ENCODE peak calls at places on chromosomes 13 and 19, in four cellular contexts. One of them, this sample, is unnamed. For H3K27me3, the result is how much of the 10 kb centered on the place peaks cover.

GRCh38 chr19:32189956-32190706 is 155.3 kb upstream of the ZNF507 start:
- DNase-seq in uterus: no peak
- DNase-seq in endothelial cell of umbilical vein: no peak
- DNase-seq in AG04450: no peak
- DNase-seq in this sample: no peak

GRCh38 chr13:27130223-27131015 is 41.2 kb downstream of the USP12 start:
- DNase-seq in uterus: no peak
- DNase-seq in endothelial cell of umbilical vein: no peak
- DNase-seq in AG04450: no peak
- DNase-seq in this sample: peak

GRCh38 chr13:97327521-97328221 is 105.5 kb downstream of the MBNL2 start:
- DNase-seq in uterus: no peak
- DNase-seq in endothelial cell of umbilical vein: peak
- DNase-seq in AG04450: no peak
- DNase-seq in this sample: no peak

GRCh38 chr13:31947105-31947504 is 84.5 kb upstream of the FRY start:
- DNase-seq in uterus: no peak
- DNase-seq in endothelial cell of umbilical vein: no peak
- DNase-seq in AG04450: no peak
- DNase-seq in this sample: no peak

GRCh38 chr13:40179882-40180281 is 486.6 kb downstream of the FOXO1 start:
- DNase-seq in uterus: no peak
- DNase-seq in endothelial cell of umbilical vein: no peak
- DNase-seq in AG04450: no peak
- DNase-seq in this sample: no peak

GRCh38 chr13:67977081-67977480 is 746.9 kb upstream of the PCDH9 start:
- DNase-seq in uterus: no peak
- DNase-seq in endothelial cell of umbilical vein: no peak
- DNase-seq in AG04450: no peak
- DNase-seq in this sample: no peak

GRCh38 chr19:38015216-38015615 is 108.2 kb downstream of the SIPA1L3 start:
- DNase-seq in uterus: no peak
- DNase-seq in endothelial cell of umbilical vein: no peak
- DNase-seq in AG04450: no peak
- DNase-seq in this sample: peak

GRCh38 chr13:47679391-47679790 is 321.7 kb downstream of the SUCLA2 start:
- DNase-seq in uterus: no peak
- DNase-seq in endothelial cell of umbilical vein: no peak
- DNase-seq in AG04450: no peak
- DNase-seq in this sample: peak

GRCh38 chr19:24033962-24034342 is 53.0 kb upstream of the ZNF254 start:
- DNase-seq in uterus: peak
- DNase-seq in endothelial cell of umbilical vein: peak
- DNase-seq in AG04450: peak
- DNase-seq in this sample: peak

GRCh38 chr13:85995788-85996418 is 196.7 kb upstream of the SLITRK6 start:
- DNase-seq in uterus: no peak
- DNase-seq in endothelial cell of umbilical vein: no peak
- DNase-seq in AG04450: no peak
- DNase-seq in this sample: no peak

GRCh38 chr13:106867249-106867648 is 299.3 kb upstream of the ARGLU1 start:
- DNase-seq in uterus: no peak
- DNase-seq in endothelial cell of umbilical vein: peak
- DNase-seq in AG04450: no peak
- DNase-seq in this sample: no peak

GRCh38 chr13:47639716-47640447 is 361.2 kb downstream of the SUCLA2 start:
- DNase-seq in uterus: no peak
- DNase-seq in endothelial cell of umbilical vein: no peak
- DNase-seq in AG04450: no peak
- DNase-seq in this sample: no peak

GRCh38 chr19:43552616-43553015 is 19.6 kb downstream of the ZNF575 start:
- DNase-seq in uterus: no peak
- DNase-seq in endothelial cell of umbilical vein: no peak
- DNase-seq in AG04450: no peak
- DNase-seq in this sample: no peak

GRCh38 chr13:46756977-46757376 is 40.0 kb downstream of the ESD start:
- DNase-seq in uterus: no peak
- DNase-seq in endothelial cell of umbilical vein: no peak
- DNase-seq in AG04450: no peak
- DNase-seq in this sample: peak

GRCh38 chr13:114132419-114133121 is at the start of gene RASA3:
- DNase-seq in uterus: peak
- DNase-seq in endothelial cell of umbilical vein: peak
- DNase-seq in AG04450: no peak
- DNase-seq in this sample: peak

GRCh38 chr19:15292847-15293582 is 39.3 kb downstream of the BRD4 start:
- DNase-seq in uterus: no peak
- DNase-seq in endothelial cell of umbilical vein: peak
- DNase-seq in AG04450: no peak
- DNase-seq in this sample: no peak

GRCh38 chr19:1699998-1700732 is 47.8 kb upstream of the TCF3 start:
- DNase-seq in uterus: no peak
- DNase-seq in endothelial cell of umbilical vein: no peak
- DNase-seq in AG04450: no peak
- DNase-seq in this sample: no peak

GRCh38 chr19:58097783-58098681 is at the start of gene ZSCAN18:
- DNase-seq in uterus: peak
- DNase-seq in endothelial cell of umbilical vein: peak
- DNase-seq in AG04450: peak
- DNase-seq in this sample: peak

GRCh38 chr13:29763426-29764180 is 86.8 kb downstream of the UBL3 start:
- DNase-seq in uterus: no peak
- DNase-seq in endothelial cell of umbilical vein: no peak
- DNase-seq in AG04450: no peak
- DNase-seq in this sample: no peak

GRCh38 chr13:38733146-38733545 is 46.3 kb downstream of the FREM2 start:
- DNase-seq in uterus: no peak
- DNase-seq in endothelial cell of umbilical vein: no peak
- DNase-seq in AG04450: no peak
- DNase-seq in this sample: no peak

GRCh38 chr13:80083097-80083429 is 257.9 kb downstream of the SPRY2 start:
- DNase-seq in uterus: no peak
- DNase-seq in endothelial cell of umbilical vein: no peak
- DNase-seq in AG04450: no peak
- DNase-seq in this sample: no peak

GRCh38 chr19:43439183-43440063 is 24.7 kb downstream of the TEX101 start:
- DNase-seq in uterus: no peak
- DNase-seq in endothelial cell of umbilical vein: no peak
- DNase-seq in AG04450: no peak
- DNase-seq in this sample: peak

GRCh38 chr19:16649734-16650133 is 10.2 kb downstream of the SMIM7 start:
- DNase-seq in uterus: no peak
- DNase-seq in endothelial cell of umbilical vein: peak
- DNase-seq in AG04450: no peak
- DNase-seq in this sample: no peak

GRCh38 chr19:46428278-46429141 is at the start of gene PNMA8C:
- DNase-seq in uterus: peak
- DNase-seq in endothelial cell of umbilical vein: peak
- DNase-seq in AG04450: no peak
- DNase-seq in this sample: no peak

GRCh38 chr13:74153316-74153715 is 19.1 kb upstream of the KLF12 start:
- DNase-seq in uterus: no peak
- DNase-seq in endothelial cell of umbilical vein: no peak
- DNase-seq in AG04450: no peak
- DNase-seq in this sample: peak

GRCh38 chr13:46948338-46948737 is 51.5 kb upstream of the HTR2A start:
- DNase-seq in uterus: no peak
- DNase-seq in endothelial cell of umbilical vein: no peak
- DNase-seq in AG04450: no peak
- DNase-seq in this sample: peak

GRCh38 chr19:12695997-12696365 is 450 bp downstream of the FBXW9 start:
- DNase-seq in uterus: no peak
- DNase-seq in endothelial cell of umbilical vein: no peak
- DNase-seq in AG04450: no peak
- DNase-seq in this sample: no peak

GRCh38 chr13:92315265-92315664 is 911.3 kb upstream of the GPC6 start:
- DNase-seq in uterus: no peak
- DNase-seq in endothelial cell of umbilical vein: no peak
- DNase-seq in AG04450: no peak
- DNase-seq in this sample: no peak

GRCh38 chr13:64471916-64472315 is 2758.2 kb downstream of the PCDH9 start:
- DNase-seq in uterus: no peak
- DNase-seq in endothelial cell of umbilical vein: peak
- DNase-seq in AG04450: peak
- DNase-seq in this sample: peak

GRCh38 chr13:74452176-74452575 is 318.0 kb upstream of the KLF12 start:
- DNase-seq in uterus: no peak
- DNase-seq in endothelial cell of umbilical vein: no peak
- DNase-seq in AG04450: no peak
- DNase-seq in this sample: peak

GRCh38 chr13:96141032-96141431 is 51.1 kb downstream of the HS6ST3 start:
- DNase-seq in uterus: no peak
- DNase-seq in endothelial cell of umbilical vein: no peak
- DNase-seq in AG04450: no peak
- DNase-seq in this sample: peak

GRCh38 chr13:103528437-103528836 is 462.2 kb upstream of the SLC10A2 start:
- DNase-seq in uterus: no peak
- DNase-seq in endothelial cell of umbilical vein: no peak
- DNase-seq in AG04450: no peak
- DNase-seq in this sample: no peak

GRCh38 chr13:90382425-90382824 is 965.1 kb upstream of the MIR17HG start:
- DNase-seq in uterus: no peak
- DNase-seq in endothelial cell of umbilical vein: no peak
- DNase-seq in AG04450: no peak
- DNase-seq in this sample: no peak

GRCh38 chr19:34131100-34131499 is 41.2 kb upstream of the LSM14A start:
- DNase-seq in uterus: no peak
- DNase-seq in endothelial cell of umbilical vein: no peak
- DNase-seq in AG04450: no peak
- DNase-seq in this sample: no peak

GRCh38 chr19:48182434-48182833 is 12.0 kb downstream of the ZSWIM9 start:
- DNase-seq in uterus: no peak
- DNase-seq in endothelial cell of umbilical vein: no peak
- DNase-seq in AG04450: no peak
- DNase-seq in this sample: no peak
- TF ChIP-seq CTCF in uterus: no peak
- TF ChIP-seq CTCF in endothelial cell of umbilical vein: no peak
- TF ChIP-seq CTCF in AG04450: no peak
- TF ChIP-seq CTCF in this sample: no peak

DNA sequence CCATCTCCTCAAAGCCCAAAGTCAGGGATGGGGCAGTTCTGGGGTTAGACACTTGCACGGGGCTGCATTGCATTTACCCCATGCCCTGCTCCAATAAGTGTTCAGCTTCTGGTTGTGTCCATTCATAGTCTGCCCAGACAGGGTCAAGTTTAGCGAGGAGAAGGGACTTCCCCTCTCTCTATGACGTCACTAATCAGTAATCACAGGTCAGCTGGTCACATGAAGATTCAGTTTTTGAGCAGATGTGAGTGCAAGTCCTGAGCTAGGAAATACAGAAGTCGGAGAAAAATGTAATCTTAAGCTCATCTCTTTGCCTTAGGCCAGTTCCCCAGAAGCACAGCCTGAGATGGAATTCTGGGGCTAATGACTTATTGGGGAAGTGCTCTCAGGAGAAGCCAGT is 310.1 kb downstream of the TSHZ3 start:
- DNase-seq in uterus: no peak
- DNase-seq in endothelial cell of umbilical vein: no peak
- DNase-seq in AG04450: no peak
- DNase-seq in this sample: no peak
- H3K4me3 ChIP-seq in uterus: no peak
- H3K4me3 ChIP-seq in endothelial cell of umbilical vein: no peak
- H3K4me3 ChIP-seq in AG04450: no peak
- H3K4me3 ChIP-seq in this sample: no peak

GRCh38 chr19:588758-589692 is 656 bp upstream of the HCN2 start:
- DNase-seq in uterus: no peak
- DNase-seq in endothelial cell of umbilical vein: no peak
- DNase-seq in AG04450: no peak
- DNase-seq in this sample: no peak

GRCh38 chr19:591099-591958 is 1.6 kb downstream of the HCN2 start:
- DNase-seq in uterus: peak
- DNase-seq in endothelial cell of umbilical vein: no peak
- DNase-seq in AG04450: no peak
- DNase-seq in this sample: no peak

GRCh38 chr19:589693-590395 is at the start of gene HCN2:
- DNase-seq in uterus: no peak
- DNase-seq in endothelial cell of umbilical vein: no peak
- DNase-seq in AG04450: no peak
- DNase-seq in this sample: no peak

GRCh38 chr19:590750-591098 is 1.0 kb downstream of the HCN2 start:
- DNase-seq in uterus: no peak
- DNase-seq in endothelial cell of umbilical vein: no peak
- DNase-seq in AG04450: no peak
- DNase-seq in this sample: no peak

GRCh38 chr19:590396-590745 is 690 bp downstream of the HCN2 start:
- DNase-seq in uterus: no peak
- DNase-seq in endothelial cell of umbilical vein: no peak
- DNase-seq in AG04450: no peak
- DNase-seq in this sample: no peak
- H3K27me3 ChIP-seq in uterus: under half
- H3K27me3 ChIP-seq in endothelial cell of umbilical vein: under half
- H3K27me3 ChIP-seq in AG04450: under half
- H3K27me3 ChIP-seq in this sample: under half

DNA sequence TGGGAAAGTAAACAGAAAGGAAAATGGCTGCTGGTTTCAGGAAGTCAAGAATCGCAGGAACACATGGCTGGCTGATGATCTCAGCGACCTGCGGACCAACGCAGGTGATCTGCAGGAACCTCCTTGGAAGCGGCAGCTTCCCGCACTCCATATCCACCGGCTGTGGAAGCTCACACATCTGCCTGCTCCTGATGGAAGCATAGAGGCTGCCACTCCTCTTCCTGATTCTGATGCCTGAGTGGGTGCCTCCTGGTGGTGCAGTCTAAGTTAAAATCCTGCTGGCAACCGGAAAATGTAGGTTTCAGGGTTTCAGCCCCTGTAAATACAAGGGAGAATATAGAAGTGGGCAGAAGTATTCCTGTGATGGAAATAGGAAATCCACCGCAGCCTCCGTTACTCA is 75.5 kb downstream of the TNFSF13B start:
- DNase-seq in uterus: no peak
- DNase-seq in endothelial cell of umbilical vein: no peak
- DNase-seq in AG04450: no peak
- DNase-seq in this sample: no peak
- TF ChIP-seq CTCF in uterus: no peak
- TF ChIP-seq CTCF in endothelial cell of umbilical vein: no peak
- TF ChIP-seq CTCF in AG04450: no peak
- TF ChIP-seq CTCF in this sample: no peak

GRCh38 chr19:50434525-50434924 is 1.8 kb downstream of the MYBPC2 start:
- DNase-seq in uterus: no peak
- DNase-seq in endothelial cell of umbilical vein: no peak
- DNase-seq in AG04450: no peak
- DNase-seq in this sample: no peak
- H3K4me3 ChIP-seq in uterus: no peak
- H3K4me3 ChIP-seq in endothelial cell of umbilical vein: no peak
- H3K4me3 ChIP-seq in AG04450: no peak
- H3K4me3 ChIP-seq in this sample: no peak

This sample was measured in bronchial epithelial cell.